ENCODE peak calls at places on chromosomes 2 and 18, in eight cellular contexts. E, C, Z, T, W, D, P and R are unnamed samples. For H3K9me3, the result is how much of the 10 kb centered on the place peaks cover.

GRCh38 chr2:189783451-189783926 is 650 bp downstream of the ORMDL1 start:
- DNase-seq in E (no peak), C (no peak), Z (no peak), T (peak), W (no peak), D (no peak), P (no peak), R (no peak)

GRCh38 chr2:218999881-219000568 is 6.8 kb upstream of the CRYBA2 start:
- DNase-seq in E (peak), C (no peak), Z (no peak), T (no peak), W (no peak), D (no peak), P (no peak), R (no peak)

GRCh38 chr2:13884271-13884976 is 748.1 kb upstream of the LRATD1 start:
- DNase-seq in E (no peak), C (no peak), Z (no peak), T (peak), W (no peak), D (no peak), P (no peak), R (no peak)

GRCh38 chr2:24909555-24910177 is 10.4 kb downstream of the ADCY3 start:
- DNase-seq in E (no peak), C (no peak), Z (no peak), T (peak), W (no peak), D (no peak), P (no peak), R (no peak)

GRCh38 chr2:73163522-73164367 is 38.6 kb upstream of the NOTO start:
- DNase-seq in E (peak), C (peak), Z (peak), T (peak), W (peak), D (no peak), P (peak), R (peak)

GRCh38 chr2:44330801-44331200 is 30.5 kb downstream of the PREPL start:
- DNase-seq in E (no peak), C (no peak), Z (no peak), T (no peak), W (no peak), D (no peak), P (no peak), R (no peak)

GRCh38 chr2:233982421-233983121 is 65.4 kb downstream of the TRPM8 start:
- DNase-seq in E (no peak), C (no peak), Z (no peak), T (peak), W (no peak), D (no peak), P (no peak), R (no peak)

GRCh38 chr2:38581193-38582147 is 21.3 kb downstream of the HNRNPLL start:
- DNase-seq in E (peak), C (peak), Z (peak), T (peak), W (no peak), D (peak), P (peak), R (no peak)

DNA sequence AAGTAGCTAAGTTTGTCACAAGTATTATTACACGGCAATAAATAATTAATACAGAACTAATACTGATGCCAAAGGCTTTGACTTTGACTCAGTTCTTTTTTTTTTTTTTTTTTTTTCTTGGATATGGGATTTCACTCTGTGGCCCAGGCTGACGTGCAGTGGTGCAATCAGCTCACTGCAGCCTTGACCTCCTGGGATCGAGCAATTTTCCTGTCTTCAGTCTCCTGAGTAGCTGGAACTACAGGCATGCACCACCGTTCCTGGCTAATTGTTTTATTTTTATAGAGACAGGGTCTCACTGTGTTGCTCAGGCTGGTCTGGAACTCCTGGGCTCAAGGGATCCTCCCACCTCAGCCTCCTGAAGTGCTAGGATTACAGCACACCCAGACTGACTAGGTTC is 284.5 kb downstream of the SS18 start:
- DNase-seq in E (no peak), C (no peak), Z (no peak), T (no peak), W (no peak), D (no peak), P (no peak), R (no peak)
- H3K9me3 ChIP-seq in E (under half), C (under half), Z (under half), T (under half), W (under half), D (under half), P (under half), R (under half)

DNA sequence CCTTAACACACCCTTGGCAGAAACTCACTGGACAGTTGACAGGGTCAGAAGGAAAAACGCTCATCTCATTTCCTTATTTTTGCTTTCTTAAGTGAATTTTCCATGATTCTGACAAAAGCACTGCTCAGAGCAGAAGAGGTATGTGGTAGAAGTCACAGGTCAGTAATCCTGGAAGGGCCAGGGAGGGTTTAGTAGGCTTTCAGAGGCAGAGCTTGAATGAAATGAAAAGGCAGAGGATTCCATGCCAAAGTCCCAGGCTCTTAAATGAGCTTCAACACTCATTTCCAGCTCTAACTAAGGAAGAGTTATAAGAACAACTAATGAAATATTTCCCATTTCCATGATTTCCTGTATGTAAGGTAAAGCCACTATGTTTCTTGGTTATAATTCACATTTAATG is 683.2 kb upstream of the KLHL29 start:
- DNase-seq in E (no peak), C (no peak), Z (no peak), T (no peak), W (no peak), D (no peak), P (no peak), R (no peak)
- H3K9me3 ChIP-seq in E (under half), C (under half), Z (under half), T (under half), W (under half), D (under half), P (under half), R (under half)

DNA sequence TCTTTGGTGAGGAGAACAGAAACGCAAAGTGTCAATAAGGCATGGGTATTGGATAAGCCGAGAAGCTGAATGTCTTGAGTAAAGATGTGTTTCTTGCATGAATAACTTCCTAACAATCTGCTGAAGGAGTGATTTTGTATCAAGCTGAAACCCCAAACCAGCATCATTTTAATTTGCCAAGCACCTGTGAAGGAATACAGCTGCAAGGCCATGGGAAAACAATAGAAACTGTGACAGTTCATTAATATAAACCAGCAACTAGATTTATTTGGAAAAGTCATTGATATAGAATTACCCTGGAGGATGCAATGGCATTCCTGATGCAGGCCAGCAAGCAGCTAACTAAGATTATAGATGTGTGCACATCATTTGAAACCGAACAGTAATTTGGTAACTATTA is 155.7 kb upstream of the TCF4 start:
- DNase-seq in E (no peak), C (no peak), Z (no peak), T (peak), W (no peak), D (no peak), P (no peak), R (no peak)
- H3K9me3 ChIP-seq in E (under half), C (under half), Z (under half), T (under half), W (under half), D (under half), P (under half), R (under half)

GRCh38 chr18:9048808-9049494 is 53.5 kb upstream of the NDUFV2 start:
- DNase-seq in E (no peak), C (no peak), Z (no peak), T (peak), W (no peak), D (no peak), P (no peak), R (no peak)
- H3K9me3 ChIP-seq in E (under half), C (under half), Z (under half), T (under half), W (under half), D (under half), P (under half), R (under half)